ENCODE peak calls at places on chromosomes 4 and X, in five cellular contexts. G is PC-3, E is OCI-LY7, B is right lobe of liver, Q is astrocyte. J is an unnamed sample. For H3K36me3, the result is how much of the 10 kb centered on the place peaks cover.

GRCh38 chr4:43251760-43252317 is 359.3 kb downstream of the GRXCR1 start:
- DNase-seq in G (peak), E (no peak), B (no peak), Q (peak), J (peak)

GRCh38 chr4:147368948-147369347 is 111.9 kb upstream of the EDNRA start:
- DNase-seq in G (no peak), E (no peak), B (no peak), Q (peak), J (peak)

GRCh38 chr4:183403486-183403885 is 41.0 kb upstream of the CDKN2AIP start:
- DNase-seq in G (no peak), E (no peak), B (no peak), Q (no peak), J (no peak)

GRCh38 chrX:43809463-43809862 is 72.8 kb downstream of the MAOB start:
- DNase-seq in G (peak), E (no peak), B (no peak), Q (peak), J (no peak)

GRCh38 chr4:17511041-17511949 is 595 bp downstream of the QDPR start:
- DNase-seq in G (peak), E (peak), B (peak), Q (peak), J (peak)

GRCh38 chr4:8909548-8909947 is 37.9 kb upstream of the HMX1 start:
- DNase-seq in G (no peak), E (no peak), B (no peak), Q (no peak), J (no peak)

GRCh38 chr4:128450326-128451120 is 162.9 kb upstream of the PGRMC2 start:
- DNase-seq in G (no peak), E (no peak), B (no peak), Q (no peak), J (no peak)

GRCh38 chr4:82797591-82798081 is 960 bp downstream of the SCD5 start:
- DNase-seq in G (no peak), E (no peak), B (no peak), Q (peak), J (no peak)

GRCh38 chr4:88060431-88060830 is 53.0 kb downstream of the PKD2 start:
- DNase-seq in G (no peak), E (no peak), B (no peak), Q (peak), J (no peak)

GRCh38 chr4:128452415-128452814 is 164.8 kb upstream of the PGRMC2 start:
- DNase-seq in G (no peak), E (no peak), B (no peak), Q (no peak), J (no peak)

GRCh38 chrX:41482153-41482850 is 35.2 kb downstream of the NYX start:
- DNase-seq in G (no peak), E (no peak), B (no peak), Q (no peak), J (no peak)

GRCh38 chrX:41480508-41481260 is 33.5 kb downstream of the NYX start:
- DNase-seq in G (no peak), E (no peak), B (no peak), Q (no peak), J (no peak)

GRCh38 chrX:41478397-41478911 is 31.3 kb downstream of the NYX start:
- DNase-seq in G (peak), E (no peak), B (no peak), Q (no peak), J (no peak)

GRCh38 chrX:41475611-41476241 is 28.6 kb downstream of the NYX start:
- DNase-seq in G (no peak), E (no peak), B (no peak), Q (no peak), J (no peak)

GRCh38 chrX:41481264-41482109 is 34.3 kb downstream of the NYX start:
- DNase-seq in G (peak), E (peak), B (no peak), Q (no peak), J (peak)
- TF ChIP-seq CTCF in G (peak), E (peak), B (peak), Q (peak), J (peak)

GRCh38 chr4:151107063-151107462 is 7.6 kb downstream of the RPS3A start:
- DNase-seq in G (no peak), E (no peak), B (no peak), Q (no peak), J (no peak)
- H3K36me3 ChIP-seq in G (under half), E (half or more), B (under half), Q (under half), J (under half)

GRCh38 chr4:89469930-89470375 is 162.4 kb upstream of the GPRIN3 start:
- DNase-seq in G (peak), E (no peak), B (no peak), Q (peak), J (peak)
- H3K4me3 ChIP-seq in G (peak), E (no peak), B (no peak), Q (no peak), J (no peak)

DNA sequence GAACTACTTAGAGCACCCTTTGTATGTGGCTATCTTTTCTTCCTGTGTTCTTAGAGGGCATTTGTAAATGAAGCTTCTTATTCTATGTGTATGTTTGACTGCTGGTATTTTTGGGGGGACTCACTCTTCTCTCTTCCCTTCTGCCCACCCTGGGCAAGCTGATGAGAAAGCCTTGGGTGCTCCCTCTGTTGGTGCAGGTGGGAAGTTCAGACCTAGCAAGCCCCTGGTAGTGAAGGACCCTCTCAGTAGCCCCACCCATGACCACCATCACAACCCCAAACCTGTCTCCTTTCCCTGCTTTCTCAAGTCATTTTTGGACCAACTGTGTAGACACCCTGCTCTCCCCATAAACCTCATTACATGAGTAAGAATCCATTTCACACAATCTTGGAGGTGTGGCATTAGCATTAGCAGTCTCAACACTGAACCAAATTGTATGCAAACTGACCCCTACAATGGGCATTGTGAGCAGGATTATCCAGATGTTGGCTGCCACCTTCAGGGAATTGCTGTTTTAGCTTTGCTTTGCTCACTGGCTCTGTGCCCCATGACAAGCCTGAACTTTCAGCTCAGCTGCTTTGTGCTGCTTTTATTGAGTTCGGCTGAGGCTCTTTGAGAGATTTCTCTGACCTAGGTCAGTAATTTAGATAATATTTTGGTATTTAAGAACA is 27.9 kb downstream of the TRIM61 start:
- DNase-seq in G (no peak), E (peak), B (no peak), Q (no peak), J (no peak)
- TF ChIP-seq CTCF in G (peak), E (peak), B (no peak), Q (no peak), J (no peak)

GRCh38 chr4:73104695-73105094 is 35.2 kb upstream of the COX18 start:
- DNase-seq in G (no peak), E (no peak), B (no peak), Q (no peak), J (no peak)
- H3K36me3 ChIP-seq in G (under half), E (half or more), B (under half), Q (under half), J (under half)

DNA sequence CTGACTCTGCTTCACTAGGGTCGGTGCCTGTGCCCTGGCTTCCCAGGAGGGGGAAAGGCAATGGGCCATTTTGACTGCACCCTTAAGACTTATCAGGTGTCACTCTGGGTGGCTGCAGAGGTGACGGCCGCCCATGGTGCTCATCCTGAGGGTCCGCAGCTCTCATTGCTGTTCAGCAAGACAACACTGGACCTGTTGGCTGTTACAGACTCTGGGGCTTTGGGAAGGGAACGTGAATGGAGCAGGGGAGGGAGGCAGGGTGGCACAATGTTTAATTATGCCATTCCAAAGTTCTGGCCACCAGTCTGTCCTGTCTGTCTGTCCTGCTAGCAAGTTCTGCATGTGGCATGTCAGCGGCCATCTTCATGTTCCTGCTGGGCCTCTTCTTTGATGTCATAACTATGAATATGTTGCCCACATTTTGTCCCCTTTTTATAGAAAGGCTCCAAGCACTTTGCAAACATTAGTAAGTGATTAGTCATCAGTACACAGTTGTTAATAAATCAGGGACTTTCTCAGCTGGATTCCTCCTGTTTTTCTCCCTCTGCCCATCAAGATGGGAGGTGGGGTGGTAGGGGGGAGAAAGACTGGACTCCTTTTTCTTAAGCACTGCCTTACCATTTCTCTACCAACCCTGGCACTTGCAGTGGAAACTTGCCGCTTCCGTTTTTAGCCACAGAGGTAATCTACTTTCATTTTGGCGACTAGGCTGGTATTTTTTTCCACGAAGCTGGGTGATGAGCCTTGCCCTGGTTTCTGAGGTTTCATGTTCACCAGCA is 88.7 kb upstream of the TRIM2 start:
- DNase-seq in G (peak), E (peak), B (no peak), Q (peak), J (peak)
- H3K4me3 ChIP-seq in G (peak), E (peak), B (no peak), Q (peak), J (no peak)

GRCh38 chr4:47510506-47511143 is 25.6 kb downstream of the ATP10D start:
- DNase-seq in G (peak), E (no peak), B (no peak), Q (no peak), J (peak)
- TF ChIP-seq CTCF in G (peak), E (peak), B (no peak), Q (peak), J (peak)

DNA sequence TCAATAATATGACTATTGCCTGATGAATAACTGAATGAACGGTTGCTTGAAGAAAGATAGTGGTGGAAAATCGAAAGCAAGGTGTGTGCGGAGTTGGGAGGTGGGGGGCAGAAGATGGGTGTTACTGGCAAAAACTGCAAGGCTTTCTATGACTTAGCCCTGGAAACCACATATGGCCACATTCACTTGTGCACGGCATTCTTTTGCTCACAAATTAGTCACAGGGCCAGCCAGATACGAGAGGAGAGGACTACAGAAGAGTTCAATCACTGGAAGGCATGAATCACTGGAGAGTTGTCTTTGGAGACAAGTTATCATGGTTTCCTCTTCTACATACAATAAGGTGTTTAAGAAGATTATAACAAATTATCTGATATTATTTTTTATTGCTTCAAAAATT is 626.5 kb upstream of the CPEB2 start:
- DNase-seq in G (peak), E (no peak), B (no peak), Q (peak), J (no peak)
- H3K36me3 ChIP-seq in G (under half), E (under half), B (under half), Q (under half), J (under half)

GRCh38 chr4:1032861-1033260 is 21.4 kb downstream of the FGFRL1 start:
- DNase-seq in G (no peak), E (no peak), B (no peak), Q (no peak), J (no peak)

GRCh38 chr4:1029957-1030520 is 18.6 kb downstream of the FGFRL1 start:
- DNase-seq in G (no peak), E (no peak), B (no peak), Q (no peak), J (no peak)

GRCh38 chr4:1030559-1030958 is 19.1 kb downstream of the FGFRL1 start:
- DNase-seq in G (no peak), E (peak), B (no peak), Q (no peak), J (no peak)

GRCh38 chr4:1031956-1032795 is 20.8 kb downstream of the FGFRL1 start:
- DNase-seq in G (peak), E (no peak), B (no peak), Q (no peak), J (no peak)

DNA sequence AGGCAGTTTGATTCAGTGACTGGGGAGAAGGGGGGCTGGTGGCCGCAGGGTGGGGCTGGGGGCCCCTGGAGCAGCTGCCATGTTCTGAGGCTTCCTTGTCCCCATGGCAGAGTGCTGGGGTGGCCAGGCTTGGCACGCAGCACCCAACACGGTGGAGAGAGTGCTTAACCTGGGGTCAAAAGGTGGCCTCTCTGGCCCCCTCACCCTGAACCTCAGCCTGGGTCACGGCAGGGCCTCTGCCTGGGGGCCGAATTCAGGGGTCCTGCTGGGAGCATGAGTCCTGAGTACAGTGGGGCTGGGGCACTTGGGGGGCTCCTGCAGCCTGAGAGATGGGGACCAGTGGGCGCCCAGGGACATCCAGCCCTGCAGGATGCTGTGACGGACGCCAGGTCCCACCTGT is 19.9 kb downstream of the FGFRL1 start:
- DNase-seq in G (no peak), E (no peak), B (no peak), Q (no peak), J (no peak)
- H3K4me3 ChIP-seq in G (no peak), E (no peak), B (no peak), Q (no peak), J (no peak)

DNA sequence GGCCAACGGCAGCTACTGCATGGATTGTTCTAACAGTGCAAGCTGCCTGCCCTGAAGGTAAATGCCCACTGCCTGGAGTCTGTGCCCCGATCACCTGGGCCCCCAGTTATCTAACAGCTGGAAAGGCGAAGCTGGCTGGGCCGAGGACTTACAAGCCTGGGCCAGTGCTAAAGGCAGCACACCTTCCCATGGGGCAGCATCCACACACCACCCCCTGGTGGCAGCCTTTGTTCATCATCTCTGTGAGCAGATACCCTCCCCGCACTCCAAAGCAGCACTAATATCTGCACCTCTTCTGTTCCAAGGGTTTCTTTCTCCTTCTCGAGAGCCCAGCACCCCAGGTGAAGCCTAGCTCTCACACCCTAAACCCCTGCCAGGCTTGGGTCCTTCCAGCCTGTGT is 7.6 kb downstream of the SLC2A9 start:
- DNase-seq in G (peak), E (peak), B (peak), Q (no peak), J (peak)
- TF ChIP-seq CTCF in G (peak), E (peak), B (peak), Q (peak), J (peak)